ENCODE peak calls at places on chromosomes 13 and 19, in five cellular contexts. Z, S, D, A and K are unnamed samples.
A peak's percentile ranks its signal among the peaks of the same experiment; 100 is the strongest.

GRCh38 chr13:38979891-38980627 is 10.6 kb downstream of the STOML3 start:
- DNase-seq in Z (no peak), S (peak; percentile 18), D (peak; percentile 6), A (no peak), K (no peak)

GRCh38 chr19:39830406-39830805 is 3.6 kb downstream of the DYRK1B start:
- DNase-seq in Z (no peak), S (no peak), D (no peak), A (no peak), K (no peak)

GRCh38 chr19:34938886-34939285 is 12.2 kb downstream of the ZNF30 start:
- DNase-seq in Z (no peak), S (no peak), D (no peak), A (no peak), K (no peak)

GRCh38 chr19:45883881-45884681 is 1.9 kb downstream of the IRF2BP1 start:
- DNase-seq in Z (no peak), S (no peak), D (no peak), A (no peak), K (no peak)

GRCh38 chr13:83121904-83122303 is 760.4 kb downstream of the SLITRK1 start:
- DNase-seq in Z (no peak), S (no peak), D (peak; percentile 20), A (no peak), K (no peak)

GRCh38 chr19:6925801-6926751 is 38.7 kb downstream of the ADGRE1 start:
- DNase-seq in Z (no peak), S (no peak), D (no peak), A (peak; percentile 64), K (peak; percentile 4)

GRCh38 chr13:42266464-42266863 is 5.5 kb upstream of the AKAP11 start:
- DNase-seq in Z (no peak), S (no peak), D (peak; percentile 63), A (no peak), K (no peak)

GRCh38 chr13:37491661-37492060 is 106.9 kb downstream of the POSTN start:
- DNase-seq in Z (no peak), S (no peak), D (no peak), A (no peak), K (no peak)

GRCh38 chr13:79679334-79679733 is 198.4 kb downstream of the NDFIP2 start:
- DNase-seq in Z (no peak), S (no peak), D (peak; percentile 85), A (peak; percentile 9), K (no peak)

GRCh38 chr13:73737214-73737613 is 397.0 kb downstream of the KLF12 start:
- DNase-seq in Z (no peak), S (no peak), D (no peak), A (no peak), K (no peak)

GRCh38 chr19:12995596-12996541 is 594 bp downstream of the NFIX start:
- DNase-seq in Z (no peak), S (no peak), D (no peak), A (peak; percentile 65), K (no peak)

GRCh38 chr19:31037311-31037710 is 311.9 kb downstream of the TSHZ3 start:
- DNase-seq in Z (no peak), S (no peak), D (no peak), A (no peak), K (no peak)

GRCh38 chr13:33015791-33016323 is 366 bp upstream of the KL start:
- DNase-seq in Z (no peak), S (no peak), D (no peak), A (no peak), K (no peak)

GRCh38 chr19:15556634-15557181 is 48.4 kb downstream of the CYP4F22 start:
- DNase-seq in Z (no peak), S (no peak), D (no peak), A (no peak), K (no peak)

GRCh38 chr13:59706101-59706976 is 457.4 kb downstream of the DIAPH3 start:
- DNase-seq in Z (no peak), S (no peak), D (no peak), A (no peak), K (no peak)

GRCh38 chr13:37134411-37135041 is 29.1 kb upstream of the CSNK1A1L start:
- DNase-seq in Z (no peak), S (no peak), D (peak; percentile 95), A (no peak), K (no peak)

GRCh38 chr13:75222031-75222430 is 259.9 kb downstream of the TBC1D4 start:
- DNase-seq in Z (no peak), S (no peak), D (peak; percentile 85), A (no peak), K (no peak)

GRCh38 chr13:21677075-21677628 is 6.3 kb downstream of the FGF9 start:
- DNase-seq in Z (no peak), S (no peak), D (no peak), A (no peak), K (no peak)

GRCh38 chr19:46112527-46112926 is 12.0 kb downstream of the IGFL3 start:
- DNase-seq in Z (no peak), S (no peak), D (no peak), A (no peak), K (no peak)

GRCh38 chr13:68609671-68610070 is 1379.5 kb upstream of the PCDH9 start:
- DNase-seq in Z (no peak), S (no peak), D (no peak), A (no peak), K (no peak)